ENCODE peak calls at places on chromosomes 11 and 22, in four cellular contexts. X is DMS 273 treated with DMSO at 0.1 percent for 48 hours, M is lung, T is cardiac fibroblast. W is an unnamed sample.

GRCh38 chr11:19444231-19444630 is 203.5 kb upstream of the E2F8 start:
- DNase-seq in X (no peak), M (no peak), T (peak), W (no peak)

GRCh38 chr11:66264893-66265292 is 3.5 kb upstream of the RAB1B start:
- DNase-seq in X (no peak), M (no peak), T (no peak), W (no peak)

GRCh38 chr11:75499423-75500305 is 26.1 kb downstream of the GDPD5 start:
- DNase-seq in X (no peak), M (peak), T (peak), W (no peak)

GRCh38 chr11:2812371-2812991 is 73.1 kb downstream of the CDKN1C start:
- DNase-seq in X (no peak), M (no peak), T (no peak), W (peak)

GRCh38 chr22:20238567-20239062 is 29.5 kb downstream of the RTN4R start:
- DNase-seq in X (peak), M (peak), T (no peak), W (peak)

GRCh38 chr22:21762712-21763581 is 27.4 kb upstream of the YPEL1 start:
- DNase-seq in X (no peak), M (no peak), T (no peak), W (no peak)

GRCh38 chr11:83006877-83007330 is 64.8 kb downstream of the RAB30 start:
- DNase-seq in X (no peak), M (no peak), T (no peak), W (no peak)

GRCh38 chr11:75325713-75326438 is 25.6 kb downstream of the ARRB1 start:
- DNase-seq in X (no peak), M (no peak), T (peak), W (no peak)